ENCODE peak calls at places on chromosomes 4 and X, in five cellular contexts. One of them, this sample, is unnamed.

GRCh38 chr4:176886135-176886534 is 93.4 kb upstream of the VEGFC start:
- DNase-seq in IMR-90: no peak
- DNase-seq in mammary epithelial cell: no peak
- DNase-seq in CD8-positive, alpha-beta memory T cell: no peak
- DNase-seq in upper lobe of right lung: no peak
- DNase-seq in this sample: no peak

GRCh38 chrX:40415675-40416074 is 165.1 kb upstream of the ATP6AP2 start:
- DNase-seq in IMR-90: no peak
- DNase-seq in mammary epithelial cell: no peak
- DNase-seq in upper lobe of right lung: no peak
- DNase-seq in CD8-positive, alpha-beta memory T cell: no peak
- DNase-seq in this sample: no peak

GRCh38 chr4:105277702-105278101 is 131.0 kb downstream of the TET2 start:
- DNase-seq in IMR-90: no peak
- DNase-seq in mammary epithelial cell: no peak
- DNase-seq in CD8-positive, alpha-beta memory T cell: no peak
- DNase-seq in upper lobe of right lung: no peak
- DNase-seq in this sample: no peak

GRCh38 chr4:102438396-102438795 is 62.8 kb upstream of the NFKB1 start:
- DNase-seq in mammary epithelial cell: peak; percentile 45
- DNase-seq in CD8-positive, alpha-beta memory T cell: no peak
- DNase-seq in upper lobe of right lung: no peak
- DNase-seq in IMR-90: peak; percentile 10
- DNase-seq in this sample: no peak

GRCh38 chr4:147862043-147862692 is 130.3 kb downstream of the ARHGAP10 start:
- DNase-seq in upper lobe of right lung: no peak
- DNase-seq in CD8-positive, alpha-beta memory T cell: no peak
- DNase-seq in mammary epithelial cell: no peak
- DNase-seq in IMR-90: no peak
- DNase-seq in this sample: no peak

GRCh38 chr4:182873726-182874125 is 43.5 kb downstream of the DCTD start:
- DNase-seq in upper lobe of right lung: no peak
- DNase-seq in CD8-positive, alpha-beta memory T cell: no peak
- DNase-seq in IMR-90: no peak
- DNase-seq in mammary epithelial cell: no peak
- DNase-seq in this sample: no peak

GRCh38 chrX:16175329-16175728 is 8.0 kb downstream of the MAGEB17 start:
- DNase-seq in mammary epithelial cell: no peak
- DNase-seq in upper lobe of right lung: no peak
- DNase-seq in IMR-90: no peak
- DNase-seq in CD8-positive, alpha-beta memory T cell: no peak
- DNase-seq in this sample: no peak

GRCh38 chr4:17055788-17056187 is 157.3 kb upstream of the LDB2 start:
- DNase-seq in IMR-90: peak; percentile 97
- DNase-seq in upper lobe of right lung: no peak
- DNase-seq in CD8-positive, alpha-beta memory T cell: no peak
- DNase-seq in mammary epithelial cell: no peak
- DNase-seq in this sample: no peak

GRCh38 chr4:128288689-128289106 is 1.1 kb upstream of the PGRMC2 start:
- DNase-seq in CD8-positive, alpha-beta memory T cell: peak; percentile 77
- DNase-seq in mammary epithelial cell: peak; percentile 79
- DNase-seq in upper lobe of right lung: no peak
- DNase-seq in IMR-90: peak; percentile 56
- DNase-seq in this sample: peak; percentile 43

GRCh38 chrX:149151805-149152757 is 353.0 kb downstream of the IDS start:
- DNase-seq in IMR-90: no peak
- DNase-seq in CD8-positive, alpha-beta memory T cell: no peak
- DNase-seq in upper lobe of right lung: no peak
- DNase-seq in mammary epithelial cell: peak; percentile 91
- DNase-seq in this sample: peak; percentile 86

GRCh38 chr4:175953960-175954521 is 111.6 kb upstream of the WDR17 start:
- DNase-seq in IMR-90: no peak
- DNase-seq in mammary epithelial cell: no peak
- DNase-seq in upper lobe of right lung: no peak
- DNase-seq in CD8-positive, alpha-beta memory T cell: no peak
- DNase-seq in this sample: no peak

DNA sequence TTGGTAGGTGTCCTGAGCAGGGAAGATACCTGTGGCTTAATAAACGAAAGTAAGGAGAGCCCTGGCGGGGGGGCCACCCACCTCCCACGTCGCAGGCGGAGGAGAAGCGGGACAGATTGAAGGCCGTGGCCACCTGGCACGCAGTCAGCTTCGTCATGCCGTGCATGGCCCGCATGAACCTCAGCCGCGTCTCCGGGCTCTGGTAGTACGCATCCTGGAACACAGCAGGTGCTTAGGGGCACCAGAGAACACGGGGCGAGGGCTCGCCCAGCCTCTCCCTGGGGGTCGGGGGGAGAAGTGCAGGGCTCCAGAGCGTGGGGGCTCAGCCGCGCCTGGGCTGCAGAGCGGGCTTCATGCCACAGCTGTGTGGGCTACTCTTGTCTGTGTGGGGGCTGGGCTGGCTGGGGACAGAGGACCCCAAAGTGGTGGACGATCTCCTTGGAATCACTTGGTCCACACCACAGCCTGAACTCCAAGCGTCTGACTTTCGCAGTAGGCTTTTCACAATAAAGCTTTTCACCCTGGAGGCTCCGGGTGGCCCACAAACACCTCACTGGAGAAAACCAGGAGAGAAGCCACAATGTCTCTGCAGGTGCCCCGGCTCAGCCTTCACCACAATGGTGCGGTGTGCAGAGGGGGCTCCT is 27.1 kb upstream of the SLC25A6 start:
- DNase-seq in CD8-positive, alpha-beta memory T cell: no peak
- DNase-seq in upper lobe of right lung: peak; percentile 62
- DNase-seq in mammary epithelial cell: no peak
- DNase-seq in IMR-90: no peak
- DNase-seq in this sample: no peak
- H3K36me3 ChIP-seq in CD8-positive, alpha-beta memory T cell: peaks cover 47% of the 10 kb centered on the region
- H3K36me3 ChIP-seq in upper lobe of right lung: peaks cover 28% of the 10 kb centered on the region
- H3K36me3 ChIP-seq in mammary epithelial cell: peaks cover 2% of the 10 kb centered on the region
- H3K36me3 ChIP-seq in IMR-90: peaks cover 67% of the 10 kb centered on the region
- H3K36me3 ChIP-seq in this sample: peaks cover 2% of the 10 kb centered on the region

GRCh38 chr4:8359193-8359592 is 81.3 kb downstream of the ACOX3 start:
- DNase-seq in mammary epithelial cell: no peak
- DNase-seq in upper lobe of right lung: no peak
- DNase-seq in IMR-90: no peak
- DNase-seq in CD8-positive, alpha-beta memory T cell: no peak
- DNase-seq in this sample: no peak
- H3K4me1 ChIP-seq in mammary epithelial cell: peaks cover 50% of the 10 kb centered on the region
- H3K4me1 ChIP-seq in upper lobe of right lung: peaks cover 19% of the 10 kb centered on the region
- H3K4me1 ChIP-seq in IMR-90: peaks cover 8% of the 10 kb centered on the region
- H3K4me1 ChIP-seq in CD8-positive, alpha-beta memory T cell: no peaks in the 10 kb centered on the region
- H3K4me1 ChIP-seq in this sample: no peaks in the 10 kb centered on the region

GRCh38 chrX:20267599-20267923 is 852 bp upstream of the RPS6KA3 start:
- DNase-seq in IMR-90: peak; percentile 8
- DNase-seq in mammary epithelial cell: no peak
- DNase-seq in CD8-positive, alpha-beta memory T cell: no peak
- DNase-seq in upper lobe of right lung: no peak
- DNase-seq in this sample: no peak
- H3K27ac ChIP-seq in IMR-90: peak overlapping the region; percentile 76
- H3K27ac ChIP-seq in mammary epithelial cell: peak overlapping the region; percentile 24
- H3K27ac ChIP-seq in CD8-positive, alpha-beta memory T cell: peak overlapping the region; percentile 54
- H3K27ac ChIP-seq in upper lobe of right lung: peak overlapping the region; percentile 81
- H3K27ac ChIP-seq in this sample: no peak overlapping the region

DNA sequence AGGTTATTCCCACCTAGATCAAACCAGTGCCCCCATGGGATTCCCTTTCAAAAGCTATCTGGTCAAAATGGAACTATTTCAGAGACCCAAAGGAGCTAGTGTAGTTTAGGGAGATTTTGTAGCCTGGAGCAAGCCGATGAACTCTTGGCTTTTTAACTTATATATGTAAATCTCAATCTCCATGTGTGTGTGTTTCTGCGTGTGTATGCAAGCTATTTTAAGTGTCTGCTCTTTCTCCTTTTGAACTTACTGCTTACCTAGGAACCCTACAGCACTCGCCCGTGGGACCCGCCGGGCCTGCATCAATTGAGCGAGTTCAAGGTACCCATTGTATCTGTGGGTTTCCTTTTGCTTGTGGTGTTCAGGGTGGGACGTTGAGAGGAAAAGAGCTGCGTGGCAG is 10.4 kb downstream of the CSTF2 start:
- DNase-seq in upper lobe of right lung: no peak
- DNase-seq in IMR-90: no peak
- DNase-seq in CD8-positive, alpha-beta memory T cell: no peak
- DNase-seq in mammary epithelial cell: no peak
- DNase-seq in this sample: no peak
- H3K36me3 ChIP-seq in upper lobe of right lung: peaks cover 56% of the 10 kb centered on the region
- H3K36me3 ChIP-seq in IMR-90: peaks cover 7% of the 10 kb centered on the region
- H3K36me3 ChIP-seq in CD8-positive, alpha-beta memory T cell: peaks cover 32% of the 10 kb centered on the region
- H3K36me3 ChIP-seq in mammary epithelial cell: peaks cover 2% of the 10 kb centered on the region
- H3K36me3 ChIP-seq in this sample: peaks cover 25% of the 10 kb centered on the region

GRCh38 chr4:139084425-139085093 is 69.0 kb downstream of the NOCT start:
- DNase-seq in CD8-positive, alpha-beta memory T cell: no peak
- DNase-seq in mammary epithelial cell: no peak
- DNase-seq in IMR-90: no peak
- DNase-seq in upper lobe of right lung: no peak
- DNase-seq in this sample: no peak
- H3K4me1 ChIP-seq in CD8-positive, alpha-beta memory T cell: peaks cover 29% of the 10 kb centered on the region
- H3K4me1 ChIP-seq in mammary epithelial cell: no peaks in the 10 kb centered on the region
- H3K4me1 ChIP-seq in IMR-90: no peaks in the 10 kb centered on the region
- H3K4me1 ChIP-seq in upper lobe of right lung: peaks cover 26% of the 10 kb centered on the region
- H3K4me1 ChIP-seq in this sample: peaks cover 28% of the 10 kb centered on the region

GRCh38 chrX:14508025-14508690 is 21.2 kb upstream of the GLRA2 start:
- DNase-seq in upper lobe of right lung: no peak
- DNase-seq in mammary epithelial cell: peak; percentile 39
- DNase-seq in CD8-positive, alpha-beta memory T cell: no peak
- DNase-seq in IMR-90: no peak
- DNase-seq in this sample: no peak

GRCh38 chrX:14505648-14506047 is 23.7 kb upstream of the GLRA2 start:
- DNase-seq in IMR-90: no peak
- DNase-seq in CD8-positive, alpha-beta memory T cell: no peak
- DNase-seq in upper lobe of right lung: no peak
- DNase-seq in mammary epithelial cell: no peak
- DNase-seq in this sample: no peak

GRCh38 chrX:14506866-14507265 is 22.5 kb upstream of the GLRA2 start:
- DNase-seq in mammary epithelial cell: peak; percentile 11
- DNase-seq in upper lobe of right lung: no peak
- DNase-seq in IMR-90: no peak
- DNase-seq in CD8-positive, alpha-beta memory T cell: no peak
- DNase-seq in this sample: no peak

GRCh38 chrX:14501312-14501711 is 28.0 kb upstream of the GLRA2 start:
- DNase-seq in CD8-positive, alpha-beta memory T cell: no peak
- DNase-seq in IMR-90: no peak
- DNase-seq in mammary epithelial cell: no peak
- DNase-seq in upper lobe of right lung: no peak
- DNase-seq in this sample: no peak

GRCh38 chrX:14504960-14505538 is 24.3 kb upstream of the GLRA2 start:
- DNase-seq in mammary epithelial cell: peak; percentile 47
- DNase-seq in CD8-positive, alpha-beta memory T cell: no peak
- DNase-seq in IMR-90: no peak
- DNase-seq in upper lobe of right lung: no peak
- DNase-seq in this sample: no peak
- H3K27ac ChIP-seq in mammary epithelial cell: no peak overlapping the region
- H3K27ac ChIP-seq in CD8-positive, alpha-beta memory T cell: no peak overlapping the region
- H3K27ac ChIP-seq in IMR-90: no peak overlapping the region
- H3K27ac ChIP-seq in upper lobe of right lung: no peak overlapping the region
- H3K27ac ChIP-seq in this sample: no peak overlapping the region

GRCh38 chr4:189128341-189128740 is 812.3 kb upstream of the FRG1 start:
- DNase-seq in upper lobe of right lung: no peak
- DNase-seq in mammary epithelial cell: peak; percentile 93
- DNase-seq in IMR-90: no peak
- DNase-seq in CD8-positive, alpha-beta memory T cell: no peak
- DNase-seq in this sample: no peak

GRCh38 chr4:189129044-189129443 is 811.6 kb upstream of the FRG1 start:
- DNase-seq in CD8-positive, alpha-beta memory T cell: no peak
- DNase-seq in mammary epithelial cell: no peak
- DNase-seq in upper lobe of right lung: no peak
- DNase-seq in IMR-90: no peak
- DNase-seq in this sample: no peak

GRCh38 chr4:189124791-189125190 is 815.9 kb upstream of the FRG1 start:
- DNase-seq in CD8-positive, alpha-beta memory T cell: no peak
- DNase-seq in upper lobe of right lung: no peak
- DNase-seq in mammary epithelial cell: no peak
- DNase-seq in IMR-90: peak; percentile 24
- DNase-seq in this sample: no peak

GRCh38 chr4:189124149-189124758 is 816.4 kb upstream of the FRG1 start:
- DNase-seq in IMR-90: peak; percentile 74
- DNase-seq in upper lobe of right lung: no peak
- DNase-seq in mammary epithelial cell: peak; percentile 33
- DNase-seq in CD8-positive, alpha-beta memory T cell: no peak
- DNase-seq in this sample: peak; percentile 39

DNA sequence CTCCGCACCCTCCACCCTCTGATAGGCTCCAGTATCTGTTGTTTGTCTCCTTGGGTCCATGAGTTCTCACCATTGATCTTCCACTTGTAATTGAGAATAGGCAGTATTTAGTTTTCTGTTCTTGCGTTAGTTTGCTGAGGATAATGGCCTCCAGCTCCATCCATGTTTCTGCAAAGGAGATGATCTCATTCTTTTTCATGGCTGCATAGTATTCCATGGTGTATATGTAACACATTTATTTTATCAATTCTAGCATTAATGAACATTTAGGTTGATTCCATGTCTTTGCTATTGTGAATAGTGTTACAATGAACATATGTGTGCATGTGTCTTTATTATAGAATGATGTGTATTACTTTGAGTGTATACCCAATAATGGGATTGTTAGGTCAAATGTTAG is 814.6 kb upstream of the FRG1 start:
- DNase-seq in CD8-positive, alpha-beta memory T cell: no peak
- DNase-seq in upper lobe of right lung: no peak
- DNase-seq in mammary epithelial cell: no peak
- DNase-seq in IMR-90: no peak
- DNase-seq in this sample: no peak
- H3K36me3 ChIP-seq in CD8-positive, alpha-beta memory T cell: no peaks in the 10 kb centered on the region
- H3K36me3 ChIP-seq in upper lobe of right lung: no peaks in the 10 kb centered on the region
- H3K36me3 ChIP-seq in mammary epithelial cell: no peaks in the 10 kb centered on the region
- H3K36me3 ChIP-seq in IMR-90: no peaks in the 10 kb centered on the region
- H3K36me3 ChIP-seq in this sample: no peaks in the 10 kb centered on the region

GRCh38 chr4:184146951-184147350 is 70.7 kb downstream of the ENPP6 start:
- DNase-seq in upper lobe of right lung: no peak
- DNase-seq in CD8-positive, alpha-beta memory T cell: no peak
- DNase-seq in IMR-90: no peak
- DNase-seq in mammary epithelial cell: no peak
- DNase-seq in this sample: no peak
- H3K4me1 ChIP-seq in upper lobe of right lung: peaks cover 21% of the 10 kb centered on the region
- H3K4me1 ChIP-seq in CD8-positive, alpha-beta memory T cell: no peaks in the 10 kb centered on the region
- H3K4me1 ChIP-seq in IMR-90: no peaks in the 10 kb centered on the region
- H3K4me1 ChIP-seq in mammary epithelial cell: no peaks in the 10 kb centered on the region
- H3K4me1 ChIP-seq in this sample: peaks cover 7% of the 10 kb centered on the region